ENCODE peak calls at places on chromosomes 12 and 14, in four cellular contexts. One of them, this sample, is unnamed.

GRCh38 chr12:40224439-40225291 is at the start of gene LRRK2:
- DNase-seq in sciatic nerve: peak
- DNase-seq in lower lobe of right lung: peak
- DNase-seq in stimulated activated CD8-positive, alpha-beta memory T cell treated with anti-CD3 and anti-CD28 coated beads, Interleukin-4, amount 100 ng/mL, for 24 hours: peak
- DNase-seq in this sample: peak

GRCh38 chr14:100673085-100673806 is 53.4 kb upstream of the DLK1 start:
- DNase-seq in lower lobe of right lung: peak
- DNase-seq in sciatic nerve: no peak
- DNase-seq in stimulated activated CD8-positive, alpha-beta memory T cell treated with anti-CD3 and anti-CD28 coated beads, Interleukin-4, amount 100 ng/mL, for 24 hours: no peak
- DNase-seq in this sample: no peak

GRCh38 chr12:117484901-117485300 is 123.5 kb upstream of the NOS1 start:
- DNase-seq in sciatic nerve: no peak
- DNase-seq in lower lobe of right lung: no peak
- DNase-seq in stimulated activated CD8-positive, alpha-beta memory T cell treated with anti-CD3 and anti-CD28 coated beads, Interleukin-4, amount 100 ng/mL, for 24 hours: no peak
- DNase-seq in this sample: no peak

GRCh38 chr14:100988011-100988410 is 84.5 kb upstream of the RTL1 start:
- DNase-seq in sciatic nerve: no peak
- DNase-seq in lower lobe of right lung: no peak
- DNase-seq in stimulated activated CD8-positive, alpha-beta memory T cell treated with anti-CD3 and anti-CD28 coated beads, Interleukin-4, amount 100 ng/mL, for 24 hours: no peak
- DNase-seq in this sample: no peak

GRCh38 chr12:69068431-69068830 is 135.5 kb upstream of the CPM start:
- DNase-seq in stimulated activated CD8-positive, alpha-beta memory T cell treated with anti-CD3 and anti-CD28 coated beads, Interleukin-4, amount 100 ng/mL, for 24 hours: no peak
- DNase-seq in lower lobe of right lung: no peak
- DNase-seq in sciatic nerve: no peak
- DNase-seq in this sample: peak

GRCh38 chr12:58441483-58441882 is 478.8 kb downstream of the LRIG3 start:
- DNase-seq in stimulated activated CD8-positive, alpha-beta memory T cell treated with anti-CD3 and anti-CD28 coated beads, Interleukin-4, amount 100 ng/mL, for 24 hours: no peak
- DNase-seq in sciatic nerve: no peak
- DNase-seq in lower lobe of right lung: no peak
- DNase-seq in this sample: no peak

GRCh38 chr12:50440288-50440687 is 39.6 kb downstream of the LARP4 start:
- DNase-seq in sciatic nerve: no peak
- DNase-seq in lower lobe of right lung: no peak
- DNase-seq in stimulated activated CD8-positive, alpha-beta memory T cell treated with anti-CD3 and anti-CD28 coated beads, Interleukin-4, amount 100 ng/mL, for 24 hours: no peak
- DNase-seq in this sample: no peak

GRCh38 chr14:32252030-32252670 is 49.1 kb upstream of the RNU6-8 start:
- DNase-seq in lower lobe of right lung: no peak
- DNase-seq in stimulated activated CD8-positive, alpha-beta memory T cell treated with anti-CD3 and anti-CD28 coated beads, Interleukin-4, amount 100 ng/mL, for 24 hours: peak
- DNase-seq in sciatic nerve: no peak
- DNase-seq in this sample: peak

GRCh38 chr14:101721951-101722661 is 39.4 kb upstream of the PPP2R5C start:
- DNase-seq in sciatic nerve: no peak
- DNase-seq in lower lobe of right lung: no peak
- DNase-seq in stimulated activated CD8-positive, alpha-beta memory T cell treated with anti-CD3 and anti-CD28 coated beads, Interleukin-4, amount 100 ng/mL, for 24 hours: no peak
- DNase-seq in this sample: no peak

GRCh38 chr12:88393017-88393767 is 187.1 kb downstream of the KITLG start:
- DNase-seq in stimulated activated CD8-positive, alpha-beta memory T cell treated with anti-CD3 and anti-CD28 coated beads, Interleukin-4, amount 100 ng/mL, for 24 hours: no peak
- DNase-seq in lower lobe of right lung: no peak
- DNase-seq in sciatic nerve: no peak
- DNase-seq in this sample: no peak

GRCh38 chr12:126616441-126616840 is 1551.2 kb downstream of the AACS start:
- DNase-seq in stimulated activated CD8-positive, alpha-beta memory T cell treated with anti-CD3 and anti-CD28 coated beads, Interleukin-4, amount 100 ng/mL, for 24 hours: no peak
- DNase-seq in lower lobe of right lung: no peak
- DNase-seq in sciatic nerve: no peak
- DNase-seq in this sample: no peak

GRCh38 chr14:78631551-78631950 is 461.4 kb downstream of the NRXN3 start:
- DNase-seq in stimulated activated CD8-positive, alpha-beta memory T cell treated with anti-CD3 and anti-CD28 coated beads, Interleukin-4, amount 100 ng/mL, for 24 hours: no peak
- DNase-seq in sciatic nerve: no peak
- DNase-seq in lower lobe of right lung: no peak
- DNase-seq in this sample: no peak

GRCh38 chr12:5487971-5488955 is 56.4 kb downstream of the NTF3 start:
- DNase-seq in sciatic nerve: no peak
- DNase-seq in lower lobe of right lung: no peak
- DNase-seq in stimulated activated CD8-positive, alpha-beta memory T cell treated with anti-CD3 and anti-CD28 coated beads, Interleukin-4, amount 100 ng/mL, for 24 hours: no peak
- DNase-seq in this sample: no peak

GRCh38 chr14:104845834-104846441 is 19.1 kb upstream of the CEP170B start:
- DNase-seq in stimulated activated CD8-positive, alpha-beta memory T cell treated with anti-CD3 and anti-CD28 coated beads, Interleukin-4, amount 100 ng/mL, for 24 hours: no peak
- DNase-seq in sciatic nerve: no peak
- DNase-seq in lower lobe of right lung: no peak
- DNase-seq in this sample: no peak

GRCh38 chr14:104685998-104686610 is 3.3 kb upstream of the INF2 start:
- DNase-seq in stimulated activated CD8-positive, alpha-beta memory T cell treated with anti-CD3 and anti-CD28 coated beads, Interleukin-4, amount 100 ng/mL, for 24 hours: no peak
- DNase-seq in lower lobe of right lung: no peak
- DNase-seq in sciatic nerve: no peak
- DNase-seq in this sample: no peak

This sample was measured in right lobe of liver.